ENCODE peak calls at places on chromosome 7, in nine cellular contexts. U, I, Z, D, T, A, G, M and P are unnamed samples.

GRCh38 chr7:121020243-121020642 is 31.7 kb downstream of the CPED1 start:
- DNase-seq in U (peak; percentile 58), I (peak; percentile 67), Z (no peak), D (no peak), T (no peak), A (no peak), G (no peak), M (no peak), P (no peak)

GRCh38 chr7:142112086-142112485 is 568 bp downstream of the MGAM2 start:
- DNase-seq in U (no peak), I (no peak), Z (no peak), D (no peak), T (no peak), A (no peak), G (no peak), M (no peak), P (no peak)

GRCh38 chr7:102028206-102028826 is 210.9 kb downstream of the CUX1 start:
- DNase-seq in U (no peak), I (no peak), Z (no peak), D (no peak), T (no peak), A (no peak), G (no peak), M (no peak), P (no peak)

GRCh38 chr7:45689011-45689796 is 115.0 kb downstream of the ADCY1 start:
- DNase-seq in U (peak; percentile 58), I (peak; percentile 92), Z (no peak), D (no peak), T (peak; percentile 58), A (no peak), G (no peak), M (peak; percentile 31), P (no peak)

GRCh38 chr7:151725844-151726770 is 150.8 kb downstream of the PRKAG2 start:
- DNase-seq in U (no peak), I (peak; percentile 40), Z (no peak), D (no peak), T (no peak), A (no peak), G (no peak), M (no peak), P (no peak)

GRCh38 chr7:91582799-91583230 is 297.7 kb downstream of the MTERF1 start:
- DNase-seq in U (no peak), I (no peak), Z (no peak), D (no peak), T (no peak), A (no peak), G (no peak), M (no peak), P (no peak)

GRCh38 chr7:92797693-92798092 is 38.7 kb downstream of the CDK6 start:
- DNase-seq in U (peak; percentile 39), I (peak; percentile 44), Z (no peak), D (no peak), T (no peak), A (no peak), G (no peak), M (no peak), P (no peak)

GRCh38 chr7:144487906-144488305 is 84.4 kb upstream of the NOBOX start:
- DNase-seq in U (no peak), I (no peak), Z (no peak), D (no peak), T (no peak), A (no peak), G (no peak), M (no peak), P (no peak)

GRCh38 chr7:28882896-28883470 is 75.1 kb downstream of the TRIL start:
- DNase-seq in U (no peak), I (no peak), Z (no peak), D (no peak), T (no peak), A (no peak), G (no peak), M (no peak), P (no peak)

GRCh38 chr7:28873410-28873809 is 84.7 kb downstream of the TRIL start:
- DNase-seq in U (no peak), I (no peak), Z (no peak), D (no peak), T (no peak), A (no peak), G (no peak), M (no peak), P (no peak)

GRCh38 chr7:28879105-28879504 is 79.0 kb downstream of the TRIL start:
- DNase-seq in U (no peak), I (no peak), Z (no peak), D (no peak), T (no peak), A (no peak), G (no peak), M (no peak), P (no peak)
- TF ChIP-seq CTCF in U (no peak), I (peak; percentile 13), Z (no peak), D (no peak), T (no peak), A (no peak), G (no peak), M (no peak), P (peak; percentile 21)

GRCh38 chr7:11831727-11832495 is at the start of gene THSD7A:
- DNase-seq in U (peak; percentile 22), I (peak; percentile 66), Z (peak; percentile 66), D (peak; percentile 18), T (no peak), A (no peak), G (peak; percentile 37), M (no peak), P (no peak)

GRCh38 chr7:11833431-11833830 is 1.4 kb upstream of the THSD7A start:
- DNase-seq in U (no peak), I (peak; percentile 28), Z (no peak), D (no peak), T (no peak), A (no peak), G (no peak), M (no peak), P (peak; percentile 72)

GRCh38 chr7:11831383-11831726 is 643 bp downstream of the THSD7A start:
- DNase-seq in U (peak; percentile 7), I (no peak), Z (no peak), D (no peak), T (no peak), A (no peak), G (no peak), M (no peak), P (no peak)

GRCh38 chr7:11830004-11830403 is 2.0 kb downstream of the THSD7A start:
- DNase-seq in U (no peak), I (no peak), Z (no peak), D (no peak), T (no peak), A (no peak), G (no peak), M (no peak), P (no peak)

DNA sequence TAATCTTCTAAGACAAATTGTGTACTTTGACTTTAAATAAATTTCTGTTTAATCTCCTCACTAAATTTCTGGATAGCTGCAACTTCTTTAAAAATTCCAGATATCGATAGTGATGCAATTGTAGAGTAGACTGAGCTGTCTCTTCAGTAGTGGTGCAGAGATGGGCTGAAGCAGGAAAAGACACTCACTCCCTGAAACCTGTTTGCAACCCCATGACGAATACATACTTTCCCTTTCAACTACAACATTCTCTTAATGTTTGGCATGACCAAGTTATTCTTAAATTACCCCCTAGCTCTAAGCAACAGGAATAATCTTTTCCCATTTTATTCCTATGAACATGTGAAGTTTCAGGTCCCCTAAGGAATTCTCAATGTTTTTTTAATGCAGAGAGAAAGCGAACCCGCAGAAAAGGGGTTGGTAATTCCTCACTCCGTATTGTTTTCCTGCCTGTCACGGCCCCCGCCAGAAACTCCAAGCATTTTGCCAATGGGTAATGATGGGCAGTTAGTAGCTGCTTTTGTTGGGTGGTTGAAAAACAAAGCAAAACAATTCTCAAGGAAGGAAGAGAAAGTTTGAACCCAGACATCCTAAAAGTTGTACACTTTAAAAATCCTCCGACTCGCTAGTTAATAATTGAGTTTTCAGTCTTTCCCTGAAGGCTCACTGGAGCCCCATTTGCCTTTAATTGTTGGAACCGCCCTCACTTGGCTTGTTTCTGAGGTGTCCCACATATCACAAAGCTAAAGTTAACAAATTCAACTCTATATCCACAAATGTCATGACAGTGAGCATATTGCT is 1.2 kb downstream of the THSD7A start:
- DNase-seq in U (peak; percentile 8), I (peak; percentile 61), Z (no peak), D (no peak), T (no peak), A (no peak), G (no peak), M (no peak), P (no peak)
- H3K4me3 ChIP-seq in U (peak overlapping the region; percentile 67), I (peak overlapping the region; percentile 60), Z (peak overlapping the region; percentile 63), D (peak overlapping the region; percentile 64), T (peak overlapping the region; percentile 47), A (peak overlapping the region; percentile 79), G (peak overlapping the region; percentile 78), M (peak overlapping the region; percentile 24), P (peak overlapping the region; percentile 70)

GRCh38 chr7:26151096-26151495 is 902 bp upstream of the NFE2L3 start:
- DNase-seq in U (no peak), I (no peak), Z (no peak), D (no peak), T (no peak), A (no peak), G (no peak), M (no peak), P (no peak)

GRCh38 chr7:26153823-26154783 is 2.1 kb downstream of the NFE2L3 start:
- DNase-seq in U (no peak), I (peak; percentile 60), Z (no peak), D (no peak), T (no peak), A (no peak), G (no peak), M (no peak), P (no peak)

GRCh38 chr7:26153246-26153822 is 1.3 kb downstream of the NFE2L3 start:
- DNase-seq in U (no peak), I (no peak), Z (no peak), D (no peak), T (no peak), A (no peak), G (no peak), M (no peak), P (no peak)

GRCh38 chr7:26151650-26151952 is 397 bp upstream of the NFE2L3 start:
- DNase-seq in U (no peak), I (no peak), Z (no peak), D (no peak), T (no peak), A (no peak), G (no peak), M (no peak), P (no peak)

DNA sequence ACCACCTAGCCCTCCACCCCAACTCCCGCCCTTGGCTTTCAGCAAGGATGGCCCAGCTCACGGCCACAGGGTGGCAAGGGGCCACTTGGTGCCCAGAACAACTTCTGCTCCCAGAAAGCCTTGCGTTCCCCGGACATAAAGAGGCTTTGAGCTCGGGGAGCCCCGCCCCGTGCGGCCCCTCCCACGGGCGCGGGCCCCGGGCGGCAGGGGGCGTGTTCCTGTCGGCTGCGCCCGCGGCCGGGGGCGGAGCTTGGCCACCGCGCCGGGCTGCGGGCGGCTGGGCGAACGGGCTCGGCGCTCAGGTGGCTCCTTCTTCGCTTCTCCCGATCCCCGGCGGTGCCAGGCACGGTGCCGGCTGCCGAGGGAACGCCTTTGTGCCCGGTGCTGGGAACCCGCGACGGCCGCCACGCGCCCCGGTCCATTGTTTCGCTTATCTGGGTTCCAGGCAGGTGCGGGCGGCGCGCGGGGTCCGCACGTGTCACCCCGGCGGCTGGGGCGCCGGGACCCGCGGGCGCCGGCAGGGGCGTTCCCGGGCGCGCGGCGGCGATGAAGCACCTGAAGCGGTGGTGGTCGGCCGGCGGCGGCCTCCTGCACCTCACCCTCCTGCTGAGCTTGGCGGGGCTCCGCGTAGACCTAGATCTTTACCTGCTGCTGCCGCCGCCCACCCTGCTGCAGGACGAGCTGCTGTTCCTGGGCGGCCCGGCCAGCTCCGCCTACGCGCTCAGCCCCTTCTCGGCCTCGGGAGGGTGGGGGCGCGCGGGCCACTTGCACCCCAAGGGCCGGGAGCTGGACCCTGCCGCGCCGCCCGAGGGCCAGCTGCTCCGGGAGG is at the start of gene NFE2L3:
- DNase-seq in U (peak; percentile 26), I (peak; percentile 64), Z (peak; percentile 69), D (peak; percentile 68), T (no peak), A (no peak), G (peak; percentile 69), M (no peak), P (no peak)
- TF ChIP-seq CTCF in U (no peak), I (no peak), Z (no peak), D (peak; percentile 21), T (no peak), A (no peak), G (peak; percentile 31), M (no peak), P (peak; percentile 6)

GRCh38 chr7:129557686-129558481 is 53.6 kb upstream of the NRF1 start:
- DNase-seq in U (no peak), I (no peak), Z (no peak), D (no peak), T (no peak), A (no peak), G (no peak), M (no peak), P (no peak)
- H3K4me3 ChIP-seq in U (no peak overlapping the region), I (no peak overlapping the region), Z (no peak overlapping the region), D (no peak overlapping the region), T (no peak overlapping the region), A (no peak overlapping the region), G (no peak overlapping the region), M (no peak overlapping the region), P (no peak overlapping the region)